ENCODE peak calls at places on chromosomes 7 and 10, in four cellular contexts. P is A549, D is HepG2, F is K562. Q is an unnamed sample.

GRCh38 chr10:131149111-131149510 is 162.4 kb downstream of the TCERG1L start:
- DNase-seq in P (no peak), D (no peak), F (no peak), Q (no peak)

GRCh38 chr10:84607044-84607443 is 278.7 kb downstream of the CCSER2 start:
- DNase-seq in P (no peak), F (no peak), D (no peak), Q (no peak)

GRCh38 chr10:96243296-96243695 is 28.1 kb downstream of the BLNK start:
- DNase-seq in P (no peak), F (no peak), D (no peak), Q (no peak)

GRCh38 chr10:108104697-108105096 is 940.2 kb upstream of the SORCS1 start:
- DNase-seq in P (no peak), D (no peak), F (no peak), Q (no peak)

GRCh38 chr7:23422904-23423303 is 47.4 kb downstream of the IGF2BP3 start:
- DNase-seq in P (no peak), D (no peak), F (no peak), Q (no peak)

GRCh38 chr10:60896715-60897114 is 47.3 kb downstream of the RHOBTB1 start:
- DNase-seq in D (no peak), F (no peak), P (no peak), Q (no peak)

GRCh38 chr7:129969881-129970446 is 17.2 kb upstream of the UBE2H start:
- DNase-seq in P (peak; percentile 88), F (peak; percentile 38), D (no peak), Q (no peak)

GRCh38 chr10:131116216-131117005 is 195.1 kb downstream of the TCERG1L start:
- DNase-seq in D (no peak), P (no peak), F (no peak), Q (no peak)

GRCh38 chr10:99779335-99779734 is 3.1 kb upstream of the ABCC2 start:
- DNase-seq in F (no peak), P (peak; percentile 82), D (peak; percentile 76), Q (no peak)

GRCh38 chr10:128140425-128140824 is 14.2 kb upstream of the MKI67 start:
- DNase-seq in P (no peak), F (no peak), D (no peak), Q (no peak)

GRCh38 chr10:7362451-7362850 is 48.4 kb downstream of the SFMBT2 start:
- DNase-seq in P (no peak), F (no peak), D (no peak), Q (no peak)

GRCh38 chr10:7480742-7481381 is 70.0 kb upstream of the SFMBT2 start:
- DNase-seq in F (no peak), P (no peak), D (no peak), Q (no peak)

GRCh38 chr7:16616122-16616521 is 29.4 kb downstream of the ANKMY2 start:
- DNase-seq in D (no peak), P (no peak), F (no peak), Q (no peak)

GRCh38 chr10:33790506-33791283 is 456.2 kb upstream of the NRP1 start:
- DNase-seq in F (no peak), D (no peak), P (no peak), Q (no peak)

GRCh38 chr10:98427011-98427515 is 12.1 kb upstream of the PYROXD2 start:
- DNase-seq in P (no peak), F (no peak), D (no peak), Q (no peak)

GRCh38 chr10:124561206-124561605 is 99.6 kb downstream of the LHPP start:
- DNase-seq in P (no peak), F (no peak), D (no peak), Q (no peak)

GRCh38 chr7:100211342-100211780 is 8.4 kb upstream of the PVRIG start:
- DNase-seq in F (no peak), P (no peak), D (no peak), Q (no peak)

GRCh38 chr10:119176166-119176565 is 2.4 kb downstream of the PRDX3 start:
- DNase-seq in F (no peak), P (no peak), D (no peak), Q (no peak)

GRCh38 chr10:89115876-89116627 is 91.1 kb downstream of the CH25H start:
- DNase-seq in P (peak; percentile 9), F (no peak), D (no peak), Q (no peak)

GRCh38 chr10:132891994-132892393 is 50.4 kb downstream of the CFAP46 start:
- DNase-seq in D (no peak), F (no peak), P (no peak), Q (no peak)

GRCh38 chr10:129099486-129099885 is 367.6 kb upstream of the MGMT start:
- DNase-seq in F (no peak), P (no peak), D (no peak), Q (no peak)

GRCh38 chr7:73992104-73992562 is 35.8 kb upstream of the ELN start:
- DNase-seq in P (no peak), F (no peak), D (no peak), Q (no peak)

GRCh38 chr7:41955475-41956243 is 252.8 kb upstream of the INHBA start:
- DNase-seq in P (peak; percentile 57), F (no peak), D (no peak), Q (peak; percentile 66)

GRCh38 chr10:24292304-24293291 is 83.7 kb downstream of the KIAA1217 start:
- DNase-seq in F (no peak), P (peak; percentile 14), D (no peak), Q (no peak)

GRCh38 chr10:24287559-24288195 is 78.7 kb downstream of the KIAA1217 start:
- DNase-seq in F (no peak), P (no peak), D (no peak), Q (no peak)

GRCh38 chr10:24289235-24289634 is 80.3 kb downstream of the KIAA1217 start:
- DNase-seq in P (no peak), F (no peak), D (no peak), Q (no peak)

DNA sequence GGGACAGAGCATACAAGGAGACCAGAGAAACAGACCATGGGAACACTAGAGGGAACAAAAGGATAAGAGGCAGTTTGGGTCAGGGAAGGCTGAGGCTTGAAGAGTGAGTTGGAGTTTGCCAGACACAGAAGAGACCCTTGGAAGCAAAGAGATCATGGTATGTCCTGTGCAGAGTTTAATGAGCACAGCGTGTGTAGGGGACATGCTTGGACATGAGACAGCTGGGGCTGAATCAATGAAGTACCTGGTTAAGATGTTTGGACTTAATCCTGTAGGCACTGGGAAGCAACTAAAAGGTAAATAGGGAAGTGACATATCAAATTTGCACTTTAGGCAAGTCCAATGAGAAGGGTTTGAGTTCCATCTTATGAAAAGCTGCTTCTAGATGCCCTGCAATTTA is 79.6 kb downstream of the KIAA1217 start:
- DNase-seq in P (no peak), D (no peak), F (no peak), Q (no peak)
- TF ChIP-seq MAFK in P (no peak), D (no peak), F (no peak), Q (no peak)

DNA sequence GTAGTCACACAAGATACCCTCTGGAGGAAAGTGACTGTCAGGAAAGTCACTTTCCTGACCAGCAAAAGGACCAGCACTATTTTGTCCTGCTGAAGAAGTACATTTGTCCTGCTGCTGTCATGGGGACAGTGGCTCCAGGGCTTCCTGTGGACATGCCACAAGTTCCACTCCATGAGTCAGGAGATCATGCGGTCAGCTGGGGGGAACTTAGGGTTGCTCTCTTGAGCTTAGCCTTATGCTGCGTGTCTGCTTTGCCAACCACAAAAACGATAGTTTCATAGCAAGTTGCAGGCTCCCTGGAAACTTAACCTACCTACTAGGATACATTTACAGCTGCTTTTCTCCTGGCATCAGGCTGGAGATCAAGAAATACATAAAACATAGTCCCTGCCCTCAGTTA is 19.8 kb upstream of the ALOX5 start:
- DNase-seq in P (no peak), D (no peak), F (no peak), Q (no peak)
- TF ChIP-seq HDAC2 in P (no peak), D (no peak), F (no peak), Q (no peak)

GRCh38 chr7:155991470-155991869 is 179.2 kb upstream of the SHH start:
- DNase-seq in D (no peak), P (no peak), F (no peak), Q (no peak)
- TF ChIP-seq MAFK in D (no peak), P (no peak), F (no peak), Q (no peak)

GRCh38 chr10:77283326-77283725 is 354.3 kb downstream of the KCNMA1 start:
- DNase-seq in P (no peak), F (no peak), D (no peak), Q (no peak)
- TF ChIP-seq HDAC2 in P (no peak), F (no peak), D (no peak), Q (no peak)